ENCODE peak calls at places on chromosomes 1 and 21, in five cellular contexts. One of them, this sample, is unnamed.
A peak's percentile ranks its signal among the peaks of the same experiment; 100 is the strongest.

GRCh38 chr21:44691686-44692085 is 5.3 kb upstream of the KRTAP10-12 start:
- DNase-seq in mesenchymal stem cell: no peak
- DNase-seq in H1: no peak
- DNase-seq in neuronal stem cell: no peak
- DNase-seq in trophoblast cell: no peak
- DNase-seq in this sample: no peak

GRCh38 chr1:228084797-228085196 is 2.3 kb downstream of the ARF1 start:
- DNase-seq in mesenchymal stem cell: peak; percentile 28
- DNase-seq in H1: no peak
- DNase-seq in neuronal stem cell: no peak
- DNase-seq in trophoblast cell: no peak
- DNase-seq in this sample: no peak

GRCh38 chr1:166221316-166221715 is 54.5 kb upstream of the FAM78B start:
- DNase-seq in mesenchymal stem cell: no peak
- DNase-seq in H1: no peak
- DNase-seq in neuronal stem cell: no peak
- DNase-seq in trophoblast cell: no peak
- DNase-seq in this sample: no peak

GRCh38 chr1:20481158-20481617 is 4.8 kb downstream of the CAMK2N1 start:
- DNase-seq in mesenchymal stem cell: no peak
- DNase-seq in H1: no peak
- DNase-seq in neuronal stem cell: no peak
- DNase-seq in trophoblast cell: no peak
- DNase-seq in this sample: no peak

GRCh38 chr1:31306278-31306677 is 9.4 kb downstream of the ZCCHC17 start:
- DNase-seq in mesenchymal stem cell: peak; percentile 96
- DNase-seq in H1: no peak
- DNase-seq in neuronal stem cell: no peak
- DNase-seq in trophoblast cell: no peak
- DNase-seq in this sample: no peak

GRCh38 chr1:27622828-27623227 is 12.2 kb downstream of the FGR start:
- DNase-seq in mesenchymal stem cell: no peak
- DNase-seq in H1: no peak
- DNase-seq in neuronal stem cell: no peak
- DNase-seq in trophoblast cell: no peak
- DNase-seq in this sample: peak; percentile 74

GRCh38 chr1:51924455-51924854 is 45.9 kb upstream of the NRDC start:
- DNase-seq in mesenchymal stem cell: peak; percentile 48
- DNase-seq in H1: no peak
- DNase-seq in neuronal stem cell: no peak
- DNase-seq in trophoblast cell: no peak
- DNase-seq in this sample: no peak

GRCh38 chr1:26121854-26122773 is 10.5 kb downstream of the PDIK1L start:
- DNase-seq in mesenchymal stem cell: peak; percentile 62
- DNase-seq in H1: no peak
- DNase-seq in neuronal stem cell: no peak
- DNase-seq in trophoblast cell: peak; percentile 76
- DNase-seq in this sample: no peak

GRCh38 chr1:161115132-161115711 is 2.6 kb downstream of the PFDN2 start:
- DNase-seq in mesenchymal stem cell: peak; percentile 84
- DNase-seq in H1: no peak
- DNase-seq in neuronal stem cell: no peak
- DNase-seq in trophoblast cell: peak; percentile 77
- DNase-seq in this sample: no peak

GRCh38 chr1:107706181-107706580 is 258.8 kb downstream of the VAV3 start:
- DNase-seq in mesenchymal stem cell: no peak
- DNase-seq in H1: no peak
- DNase-seq in neuronal stem cell: no peak
- DNase-seq in trophoblast cell: no peak
- DNase-seq in this sample: no peak

GRCh38 chr1:119662034-119662437 is 14.0 kb upstream of the ZNF697 start:
- DNase-seq in mesenchymal stem cell: no peak
- DNase-seq in H1: no peak
- DNase-seq in neuronal stem cell: no peak
- DNase-seq in trophoblast cell: no peak
- DNase-seq in this sample: no peak

GRCh38 chr1:226019550-226019949 is 20.4 kb upstream of the SDE2 start:
- DNase-seq in mesenchymal stem cell: no peak
- DNase-seq in H1: no peak
- DNase-seq in neuronal stem cell: no peak
- DNase-seq in trophoblast cell: no peak
- DNase-seq in this sample: no peak

GRCh38 chr21:21366277-21366676 is 368.1 kb downstream of the NCAM2 start:
- DNase-seq in mesenchymal stem cell: no peak
- DNase-seq in H1: no peak
- DNase-seq in neuronal stem cell: no peak
- DNase-seq in trophoblast cell: no peak
- DNase-seq in this sample: no peak

GRCh38 chr1:40868051-40868723 is 6.0 kb upstream of the CITED4 start:
- DNase-seq in mesenchymal stem cell: peak; percentile 84
- DNase-seq in H1: no peak
- DNase-seq in neuronal stem cell: no peak
- DNase-seq in trophoblast cell: peak; percentile 65
- DNase-seq in this sample: no peak

GRCh38 chr1:89705901-89706699 is 73.2 kb downstream of the LRRC8C start:
- DNase-seq in mesenchymal stem cell: no peak
- DNase-seq in H1: no peak
- DNase-seq in neuronal stem cell: no peak
- DNase-seq in trophoblast cell: no peak
- DNase-seq in this sample: no peak
- H2BK12ac ChIP-seq in mesenchymal stem cell: no peak overlapping the region
- H2BK12ac ChIP-seq in H1: no peak overlapping the region
- H2BK12ac ChIP-seq in neuronal stem cell: no peak overlapping the region
- H2BK12ac ChIP-seq in trophoblast cell: no peak overlapping the region
- H2BK12ac ChIP-seq in this sample: no peak overlapping the region

GRCh38 chr21:39645331-39645730 is 32.6 kb downstream of the B3GALT5 start:
- DNase-seq in mesenchymal stem cell: no peak
- DNase-seq in H1: peak; percentile 26
- DNase-seq in neuronal stem cell: no peak
- DNase-seq in trophoblast cell: no peak
- DNase-seq in this sample: peak; percentile 9
- H2BK12ac ChIP-seq in mesenchymal stem cell: no peak overlapping the region
- H2BK12ac ChIP-seq in H1: peak overlapping the region; percentile 35
- H2BK12ac ChIP-seq in neuronal stem cell: no peak overlapping the region
- H2BK12ac ChIP-seq in trophoblast cell: no peak overlapping the region
- H2BK12ac ChIP-seq in this sample: no peak overlapping the region

GRCh38 chr1:62144238-62144831 is 50.3 kb upstream of the L1TD1 start:
- DNase-seq in mesenchymal stem cell: peak; percentile 47
- DNase-seq in H1: peak; percentile 71
- DNase-seq in neuronal stem cell: peak; percentile 55
- DNase-seq in trophoblast cell: peak; percentile 61
- DNase-seq in this sample: peak; percentile 51
- H2BK12ac ChIP-seq in mesenchymal stem cell: no peak overlapping the region
- H2BK12ac ChIP-seq in H1: no peak overlapping the region
- H2BK12ac ChIP-seq in neuronal stem cell: no peak overlapping the region
- H2BK12ac ChIP-seq in trophoblast cell: no peak overlapping the region
- H2BK12ac ChIP-seq in this sample: no peak overlapping the region

GRCh38 chr1:190119683-190120082 is 358.0 kb downstream of the BRINP3 start:
- DNase-seq in mesenchymal stem cell: no peak
- DNase-seq in H1: no peak
- DNase-seq in neuronal stem cell: no peak
- DNase-seq in trophoblast cell: no peak
- DNase-seq in this sample: no peak
- H2BK12ac ChIP-seq in mesenchymal stem cell: no peak overlapping the region
- H2BK12ac ChIP-seq in H1: no peak overlapping the region
- H2BK12ac ChIP-seq in neuronal stem cell: no peak overlapping the region
- H2BK12ac ChIP-seq in trophoblast cell: no peak overlapping the region
- H2BK12ac ChIP-seq in this sample: no peak overlapping the region

GRCh38 chr1:90356101-90356500 is 361.0 kb downstream of the BARHL2 start:
- DNase-seq in mesenchymal stem cell: no peak
- DNase-seq in H1: no peak
- DNase-seq in neuronal stem cell: no peak
- DNase-seq in trophoblast cell: no peak
- DNase-seq in this sample: no peak

GRCh38 chr1:90357980-90358379 is 359.1 kb downstream of the BARHL2 start:
- DNase-seq in mesenchymal stem cell: no peak
- DNase-seq in H1: no peak
- DNase-seq in neuronal stem cell: no peak
- DNase-seq in trophoblast cell: no peak
- DNase-seq in this sample: no peak

GRCh38 chr1:90359994-90360393 is 357.1 kb downstream of the BARHL2 start:
- DNase-seq in mesenchymal stem cell: no peak
- DNase-seq in H1: no peak
- DNase-seq in neuronal stem cell: no peak
- DNase-seq in trophoblast cell: peak; percentile 33
- DNase-seq in this sample: no peak

GRCh38 chr1:90356991-90357390 is 360.1 kb downstream of the BARHL2 start:
- DNase-seq in mesenchymal stem cell: no peak
- DNase-seq in H1: no peak
- DNase-seq in neuronal stem cell: no peak
- DNase-seq in trophoblast cell: no peak
- DNase-seq in this sample: no peak

GRCh38 chr1:90358448-90358847 is 358.7 kb downstream of the BARHL2 start:
- DNase-seq in mesenchymal stem cell: no peak
- DNase-seq in H1: no peak
- DNase-seq in neuronal stem cell: no peak
- DNase-seq in trophoblast cell: no peak
- DNase-seq in this sample: no peak
- H2BK12ac ChIP-seq in mesenchymal stem cell: no peak overlapping the region
- H2BK12ac ChIP-seq in H1: no peak overlapping the region
- H2BK12ac ChIP-seq in neuronal stem cell: no peak overlapping the region
- H2BK12ac ChIP-seq in trophoblast cell: no peak overlapping the region
- H2BK12ac ChIP-seq in this sample: no peak overlapping the region